ENCODE peak calls at places on chromosomes 3 and 15, in seven cellular contexts. S is KG1; Y is GM12892; W is NCI-H1105; T is effector memory CD8-positive, alpha-beta T cell; Q is hippocampal formation; E is right cardiac atrium. K is an unnamed sample.

GRCh38 chr3:177300039-177300833 is 103.0 kb upstream of the TBL1XR1 start:
- DNase-seq in W (no peak), Y (no peak), S (no peak), T (no peak), E (peak), Q (no peak), K (no peak)

GRCh38 chr3:15291589-15292541 is 40.5 kb downstream of the SH3BP5 start:
- DNase-seq in T (peak), Q (no peak), Y (peak), S (peak), W (no peak), E (no peak), K (peak)

GRCh38 chr15:78174398-78174797 is 25.2 kb downstream of the IDH3A start:
- DNase-seq in Y (no peak), Q (no peak), S (peak), E (no peak), T (no peak), W (no peak), K (no peak)

GRCh38 chr3:176568189-176568588 is 629.1 kb downstream of the TBL1XR1 start:
- DNase-seq in Y (no peak), W (no peak), T (no peak), S (no peak), E (no peak), Q (no peak), K (no peak)

GRCh38 chr3:157782236-157782635 is 279.0 kb upstream of the VEPH1 start:
- DNase-seq in Q (no peak), Y (no peak), E (no peak), S (no peak), T (no peak), W (no peak), K (no peak)

GRCh38 chr15:81113861-81114261 is 20.2 kb upstream of the CFAP161 start:
- DNase-seq in T (no peak), W (no peak), Y (no peak), Q (no peak), S (no peak), E (no peak), K (no peak)

GRCh38 chr3:197003461-197004385 is 25.9 kb downstream of the MELTF start:
- DNase-seq in S (no peak), Y (peak), Q (no peak), W (no peak), E (no peak), T (no peak), K (no peak)

GRCh38 chr15:101454365-101454764 is 35.1 kb downstream of the PCSK6 start:
- DNase-seq in T (no peak), Y (no peak), S (no peak), E (no peak), W (no peak), Q (no peak), K (no peak)